ENCODE peak calls at places on chromosomes 12 and 14, in six cellular contexts. One of them, this sample, is unnamed.

GRCh38 chr12:115569694-115570093 is 707.8 kb downstream of the MED13L start:
- DNase-seq in transverse colon: no peak
- DNase-seq in body of pancreas: no peak
- DNase-seq in fibroblast of lung: peak
- DNase-seq in cardiac muscle cell: no peak
- DNase-seq in heart right ventricle: no peak
- DNase-seq in this sample: no peak

GRCh38 chr14:34714320-34715107 is at the start of gene CFL2:
- DNase-seq in transverse colon: peak
- DNase-seq in body of pancreas: peak
- DNase-seq in fibroblast of lung: peak
- DNase-seq in cardiac muscle cell: peak
- DNase-seq in heart right ventricle: peak
- DNase-seq in this sample: no peak

GRCh38 chr14:79605863-79606262 is 605.4 kb downstream of the DIO2 start:
- DNase-seq in transverse colon: no peak
- DNase-seq in body of pancreas: no peak
- DNase-seq in fibroblast of lung: peak
- DNase-seq in cardiac muscle cell: no peak
- DNase-seq in heart right ventricle: no peak
- DNase-seq in this sample: no peak

GRCh38 chr14:20413785-20414117 is 450 bp upstream of the TEP1 start:
- DNase-seq in transverse colon: peak
- DNase-seq in body of pancreas: no peak
- DNase-seq in fibroblast of lung: no peak
- DNase-seq in cardiac muscle cell: no peak
- DNase-seq in heart right ventricle: no peak
- DNase-seq in this sample: no peak

GRCh38 chr12:29519585-29520182 is 22.2 kb upstream of the OVCH1 start:
- DNase-seq in transverse colon: no peak
- DNase-seq in body of pancreas: peak
- DNase-seq in fibroblast of lung: peak
- DNase-seq in cardiac muscle cell: peak
- DNase-seq in heart right ventricle: peak
- DNase-seq in this sample: no peak

GRCh38 chr14:33475623-33476022 is 475.3 kb downstream of the EGLN3 start:
- DNase-seq in transverse colon: peak
- DNase-seq in body of pancreas: peak
- DNase-seq in fibroblast of lung: peak
- DNase-seq in cardiac muscle cell: peak
- DNase-seq in heart right ventricle: peak
- DNase-seq in this sample: peak

GRCh38 chr12:7091171-7091570 is 1.1 kb downstream of the C1R start:
- DNase-seq in transverse colon: no peak
- DNase-seq in body of pancreas: no peak
- DNase-seq in fibroblast of lung: no peak
- DNase-seq in cardiac muscle cell: no peak
- DNase-seq in heart right ventricle: no peak
- DNase-seq in this sample: no peak

GRCh38 chr12:94832780-94833760 is 170.4 kb downstream of the NDUFA12 start:
- DNase-seq in transverse colon: no peak
- DNase-seq in body of pancreas: no peak
- DNase-seq in fibroblast of lung: peak
- DNase-seq in cardiac muscle cell: peak
- DNase-seq in heart right ventricle: no peak
- DNase-seq in this sample: no peak

GRCh38 chr14:90587918-90588317 is 191.1 kb downstream of the CALM1 start:
- DNase-seq in transverse colon: no peak
- DNase-seq in body of pancreas: no peak
- DNase-seq in fibroblast of lung: no peak
- DNase-seq in cardiac muscle cell: no peak
- DNase-seq in heart right ventricle: no peak
- DNase-seq in this sample: no peak

GRCh38 chr12:58916891-58917570 is 3.3 kb downstream of the LRIG3 start:
- DNase-seq in transverse colon: peak
- DNase-seq in body of pancreas: no peak
- DNase-seq in fibroblast of lung: peak
- DNase-seq in cardiac muscle cell: peak
- DNase-seq in heart right ventricle: no peak
- DNase-seq in this sample: no peak

GRCh38 chr12:122022393-122023338 is 982 bp downstream of the BCL7A start:
- DNase-seq in transverse colon: no peak
- DNase-seq in body of pancreas: peak
- DNase-seq in fibroblast of lung: peak
- DNase-seq in cardiac muscle cell: peak
- DNase-seq in heart right ventricle: no peak
- DNase-seq in this sample: no peak

GRCh38 chr12:52402377-52402776 is 3.8 kb downstream of the KRT82 start:
- DNase-seq in transverse colon: no peak
- DNase-seq in body of pancreas: no peak
- DNase-seq in fibroblast of lung: no peak
- DNase-seq in cardiac muscle cell: no peak
- DNase-seq in heart right ventricle: no peak
- DNase-seq in this sample: no peak

GRCh38 chr12:46356655-46357437 is 15.7 kb downstream of the SLC38A2 start:
- DNase-seq in transverse colon: no peak
- DNase-seq in body of pancreas: no peak
- DNase-seq in fibroblast of lung: peak
- DNase-seq in cardiac muscle cell: no peak
- DNase-seq in heart right ventricle: no peak
- DNase-seq in this sample: no peak

GRCh38 chr12:227286-227915 is 13.4 kb upstream of the SLC6A12 start:
- DNase-seq in transverse colon: no peak
- DNase-seq in body of pancreas: no peak
- DNase-seq in fibroblast of lung: no peak
- DNase-seq in cardiac muscle cell: no peak
- DNase-seq in heart right ventricle: no peak
- DNase-seq in this sample: no peak

GRCh38 chr14:26839481-26839880 is 241.6 kb upstream of the NOVA1 start:
- DNase-seq in transverse colon: no peak
- DNase-seq in body of pancreas: no peak
- DNase-seq in fibroblast of lung: no peak
- DNase-seq in cardiac muscle cell: peak
- DNase-seq in heart right ventricle: no peak
- DNase-seq in this sample: no peak

GRCh38 chr12:68406134-68406576 is 74.0 kb upstream of the MDM1 start:
- DNase-seq in transverse colon: peak
- DNase-seq in body of pancreas: peak
- DNase-seq in fibroblast of lung: peak
- DNase-seq in cardiac muscle cell: peak
- DNase-seq in heart right ventricle: peak
- DNase-seq in this sample: peak

GRCh38 chr12:124359671-124360581 is 65.0 kb downstream of the RFLNA start:
- DNase-seq in transverse colon: peak
- DNase-seq in body of pancreas: peak
- DNase-seq in fibroblast of lung: no peak
- DNase-seq in cardiac muscle cell: peak
- DNase-seq in heart right ventricle: peak
- DNase-seq in this sample: no peak

GRCh38 chr12:639566-639965 is 23.7 kb downstream of the NINJ2 start:
- DNase-seq in transverse colon: no peak
- DNase-seq in body of pancreas: no peak
- DNase-seq in fibroblast of lung: no peak
- DNase-seq in cardiac muscle cell: no peak
- DNase-seq in heart right ventricle: no peak
- DNase-seq in this sample: no peak

GRCh38 chr14:34723867-34724266 is 9.5 kb upstream of the CFL2 start:
- DNase-seq in transverse colon: no peak
- DNase-seq in body of pancreas: no peak
- DNase-seq in fibroblast of lung: no peak
- DNase-seq in cardiac muscle cell: no peak
- DNase-seq in heart right ventricle: no peak
- DNase-seq in this sample: no peak

GRCh38 chr12:26268841-26269553 is 73.6 kb downstream of the SSPN start:
- DNase-seq in transverse colon: no peak
- DNase-seq in body of pancreas: peak
- DNase-seq in fibroblast of lung: no peak
- DNase-seq in cardiac muscle cell: no peak
- DNase-seq in heart right ventricle: no peak
- DNase-seq in this sample: peak

GRCh38 chr14:76775159-76775694 is 14.0 kb downstream of the VASH1 start:
- DNase-seq in transverse colon: no peak
- DNase-seq in body of pancreas: no peak
- DNase-seq in fibroblast of lung: no peak
- DNase-seq in cardiac muscle cell: no peak
- DNase-seq in heart right ventricle: no peak
- DNase-seq in this sample: no peak

GRCh38 chr12:124727244-124727673 is 136.4 kb downstream of the SCARB1 start:
- DNase-seq in transverse colon: peak
- DNase-seq in body of pancreas: peak
- DNase-seq in fibroblast of lung: peak
- DNase-seq in cardiac muscle cell: no peak
- DNase-seq in heart right ventricle: peak
- DNase-seq in this sample: no peak

GRCh38 chr12:25615119-25615518 is 62.0 kb upstream of the LMNTD1 start:
- DNase-seq in transverse colon: no peak
- DNase-seq in body of pancreas: no peak
- DNase-seq in fibroblast of lung: peak
- DNase-seq in cardiac muscle cell: peak
- DNase-seq in heart right ventricle: no peak
- DNase-seq in this sample: peak

GRCh38 chr14:63573579-63573978 is 30.4 kb upstream of the PPP2R5E start:
- DNase-seq in transverse colon: no peak
- DNase-seq in body of pancreas: no peak
- DNase-seq in fibroblast of lung: peak
- DNase-seq in cardiac muscle cell: peak
- DNase-seq in heart right ventricle: no peak
- DNase-seq in this sample: no peak

GRCh38 chr14:65877631-65878030 is 465.1 kb downstream of the FUT8 start:
- DNase-seq in transverse colon: no peak
- DNase-seq in body of pancreas: no peak
- DNase-seq in fibroblast of lung: no peak
- DNase-seq in cardiac muscle cell: no peak
- DNase-seq in heart right ventricle: no peak
- DNase-seq in this sample: no peak

GRCh38 chr14:65877187-65877586 is 464.7 kb downstream of the FUT8 start:
- DNase-seq in transverse colon: no peak
- DNase-seq in body of pancreas: no peak
- DNase-seq in fibroblast of lung: no peak
- DNase-seq in cardiac muscle cell: no peak
- DNase-seq in heart right ventricle: no peak
- DNase-seq in this sample: no peak

GRCh38 chr14:65880507-65880906 is 468.0 kb downstream of the FUT8 start:
- DNase-seq in transverse colon: no peak
- DNase-seq in body of pancreas: no peak
- DNase-seq in fibroblast of lung: no peak
- DNase-seq in cardiac muscle cell: peak
- DNase-seq in heart right ventricle: no peak
- DNase-seq in this sample: no peak

GRCh38 chr14:65878586-65878985 is 466.1 kb downstream of the FUT8 start:
- DNase-seq in transverse colon: no peak
- DNase-seq in body of pancreas: no peak
- DNase-seq in fibroblast of lung: no peak
- DNase-seq in cardiac muscle cell: no peak
- DNase-seq in heart right ventricle: no peak
- DNase-seq in this sample: no peak

GRCh38 chr14:65879218-65880009 is 466.9 kb downstream of the FUT8 start:
- DNase-seq in transverse colon: no peak
- DNase-seq in body of pancreas: no peak
- DNase-seq in fibroblast of lung: peak
- DNase-seq in cardiac muscle cell: peak
- DNase-seq in heart right ventricle: no peak
- DNase-seq in this sample: no peak
- TF ChIP-seq CTCF in transverse colon: no peak
- TF ChIP-seq CTCF in body of pancreas: no peak
- TF ChIP-seq CTCF in fibroblast of lung: no peak
- TF ChIP-seq CTCF in cardiac muscle cell: no peak
- TF ChIP-seq CTCF in heart right ventricle: no peak
- TF ChIP-seq CTCF in this sample: no peak

DNA sequence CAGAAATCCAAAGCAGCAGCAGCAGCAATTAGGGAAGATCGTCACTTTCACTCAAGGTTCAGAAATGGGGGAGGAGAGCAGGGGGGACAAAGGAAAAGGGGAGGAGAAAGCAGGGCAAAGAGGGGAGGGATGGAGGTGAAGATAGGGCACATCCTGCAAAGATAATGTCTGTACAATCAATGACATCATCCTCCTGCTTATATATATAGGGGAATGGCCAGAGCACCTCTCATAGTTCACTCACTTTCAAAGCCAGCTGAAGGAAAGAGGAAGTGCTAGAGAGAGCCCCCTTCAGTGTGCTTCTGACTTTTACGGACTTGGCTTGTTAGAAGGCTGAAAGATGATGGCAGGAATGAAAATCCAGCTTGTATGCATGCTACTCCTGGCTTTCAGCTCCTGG is at the start of gene NTS:
- DNase-seq in transverse colon: no peak
- DNase-seq in body of pancreas: no peak
- DNase-seq in fibroblast of lung: no peak
- DNase-seq in cardiac muscle cell: peak
- DNase-seq in heart right ventricle: no peak
- DNase-seq in this sample: no peak
- H3K4me3 ChIP-seq in transverse colon: no peak
- H3K4me3 ChIP-seq in body of pancreas: no peak
- H3K4me3 ChIP-seq in fibroblast of lung: no peak
- H3K4me3 ChIP-seq in cardiac muscle cell: no peak
- H3K4me3 ChIP-seq in heart right ventricle: no peak
- H3K4me3 ChIP-seq in this sample: no peak

GRCh38 chr14:67766035-67766680 is 50.2 kb downstream of the ZFYVE26 start:
- DNase-seq in transverse colon: peak
- DNase-seq in body of pancreas: no peak
- DNase-seq in fibroblast of lung: no peak
- DNase-seq in cardiac muscle cell: no peak
- DNase-seq in heart right ventricle: no peak
- DNase-seq in this sample: no peak
- TF ChIP-seq CTCF in transverse colon: no peak
- TF ChIP-seq CTCF in body of pancreas: peak
- TF ChIP-seq CTCF in fibroblast of lung: no peak
- TF ChIP-seq CTCF in cardiac muscle cell: no peak
- TF ChIP-seq CTCF in heart right ventricle: no peak
- TF ChIP-seq CTCF in this sample: no peak

GRCh38 chr12:10749700-10750384 is 26.7 kb upstream of the YBX3 start:
- DNase-seq in transverse colon: peak
- DNase-seq in body of pancreas: peak
- DNase-seq in fibroblast of lung: peak
- DNase-seq in cardiac muscle cell: peak
- DNase-seq in heart right ventricle: peak
- DNase-seq in this sample: peak
- H3K4me3 ChIP-seq in transverse colon: no peak
- H3K4me3 ChIP-seq in body of pancreas: no peak
- H3K4me3 ChIP-seq in fibroblast of lung: peak
- H3K4me3 ChIP-seq in cardiac muscle cell: no peak
- H3K4me3 ChIP-seq in heart right ventricle: peak
- H3K4me3 ChIP-seq in this sample: peak

GRCh38 chr12:11649413-11650278 is at the start of gene ETV6:
- DNase-seq in transverse colon: peak
- DNase-seq in body of pancreas: peak
- DNase-seq in fibroblast of lung: peak
- DNase-seq in cardiac muscle cell: peak
- DNase-seq in heart right ventricle: peak
- DNase-seq in this sample: peak

GRCh38 chr12:11651377-11651776 is 1.9 kb downstream of the ETV6 start:
- DNase-seq in transverse colon: no peak
- DNase-seq in body of pancreas: no peak
- DNase-seq in fibroblast of lung: no peak
- DNase-seq in cardiac muscle cell: no peak
- DNase-seq in heart right ventricle: no peak
- DNase-seq in this sample: no peak

GRCh38 chr12:11651785-11652184 is 2.3 kb downstream of the ETV6 start:
- DNase-seq in transverse colon: peak
- DNase-seq in body of pancreas: no peak
- DNase-seq in fibroblast of lung: peak
- DNase-seq in cardiac muscle cell: no peak
- DNase-seq in heart right ventricle: no peak
- DNase-seq in this sample: no peak

GRCh38 chr12:11650279-11650696 is 814 bp downstream of the ETV6 start:
- DNase-seq in transverse colon: peak
- DNase-seq in body of pancreas: peak
- DNase-seq in fibroblast of lung: no peak
- DNase-seq in cardiac muscle cell: no peak
- DNase-seq in heart right ventricle: peak
- DNase-seq in this sample: no peak

GRCh38 chr12:11650697-11651281 is 1.3 kb downstream of the ETV6 start:
- DNase-seq in transverse colon: peak
- DNase-seq in body of pancreas: no peak
- DNase-seq in fibroblast of lung: peak
- DNase-seq in cardiac muscle cell: peak
- DNase-seq in heart right ventricle: no peak
- DNase-seq in this sample: no peak
- TF ChIP-seq CTCF in transverse colon: no peak
- TF ChIP-seq CTCF in body of pancreas: no peak
- TF ChIP-seq CTCF in fibroblast of lung: no peak
- TF ChIP-seq CTCF in cardiac muscle cell: no peak
- TF ChIP-seq CTCF in heart right ventricle: no peak
- TF ChIP-seq CTCF in this sample: no peak

This sample was measured in HFF-Myc.